ENCODE peak calls at places on chromosome 7, in ten cellular contexts. D is fibroblast of lung, A is ovary, Y is uterus, J is A549, Z is heart right ventricle, B is heart left ventricle, R is IMR-90, U is mammary epithelial cell, K is GM12878. P is an unnamed sample.

GRCh38 chr7:149218469-149219420 is 20.7 kb upstream of the ZNF212 start:
- DNase-seq in D (no peak), A (no peak), Y (no peak), J (no peak), Z (no peak), B (no peak), R (no peak), U (no peak), K (no peak), P (no peak)

GRCh38 chr7:1972734-1973133 is 260.0 kb downstream of the MAD1L1 start:
- DNase-seq in D (no peak), A (no peak), Y (no peak), J (no peak), Z (no peak), B (no peak), R (no peak), U (no peak), K (no peak), P (no peak)

GRCh38 chr7:27112960-27113949 is 10.8 kb upstream of the HOXA2 start:
- DNase-seq in D (peak; percentile 96), A (no peak), Y (peak; percentile 78), J (peak; percentile 56), Z (no peak), B (no peak), R (peak; percentile 95), U (peak; percentile 85), K (no peak), P (peak; percentile 83)

GRCh38 chr7:149468208-149468607 is 7.3 kb upstream of the ZNF777 start:
- DNase-seq in D (no peak), A (no peak), Y (no peak), J (no peak), Z (no peak), B (no peak), R (no peak), U (peak; percentile 70), K (no peak), P (no peak)

GRCh38 chr7:145876376-145876775 is 240.2 kb upstream of the CNTNAP2 start:
- DNase-seq in D (no peak), A (no peak), Y (no peak), J (no peak), Z (no peak), B (no peak), R (no peak), U (no peak), K (no peak), P (no peak)

GRCh38 chr7:101728888-101729883 is 88.2 kb upstream of the CUX1 start:
- DNase-seq in D (peak; percentile 93), A (no peak), Y (no peak), J (no peak), Z (no peak), B (no peak), R (peak; percentile 97), U (no peak), K (no peak), P (peak; percentile 30)

GRCh38 chr7:148982596-148983219 is 45.6 kb downstream of the PDIA4 start:
- DNase-seq in D (peak; percentile 63), A (no peak), Y (no peak), J (no peak), Z (no peak), B (no peak), R (peak; percentile 53), U (peak; percentile 28), K (no peak), P (peak; percentile 41)

GRCh38 chr7:135620980-135621850 is 41.1 kb upstream of the STMP1 start:
- DNase-seq in D (peak; percentile 90), A (peak; percentile 28), Y (no peak), J (peak; percentile 40), Z (no peak), B (peak; percentile 21), R (peak; percentile 91), U (peak; percentile 73), K (no peak), P (no peak)

GRCh38 chr7:55571534-55572377 is 546 bp downstream of the VOPP1 start:
- DNase-seq in D (peak; percentile 32), A (peak; percentile 60), Y (peak; percentile 52), J (peak; percentile 71), Z (peak; percentile 65), B (peak; percentile 35), R (peak; percentile 22), U (peak; percentile 45), K (no peak), P (peak; percentile 71)

GRCh38 chr7:3493499-3493898 is 192.4 kb downstream of the SDK1 start:
- DNase-seq in D (peak; percentile 61), A (no peak), Y (no peak), J (no peak), Z (no peak), B (no peak), R (peak; percentile 67), U (peak; percentile 30), K (no peak), P (no peak)

GRCh38 chr7:101952355-101953247 is 135.2 kb downstream of the CUX1 start:
- DNase-seq in D (peak; percentile 91), A (no peak), Y (peak; percentile 63), J (peak; percentile 29), Z (no peak), B (no peak), R (peak; percentile 93), U (peak; percentile 24), K (no peak), P (no peak)

DNA sequence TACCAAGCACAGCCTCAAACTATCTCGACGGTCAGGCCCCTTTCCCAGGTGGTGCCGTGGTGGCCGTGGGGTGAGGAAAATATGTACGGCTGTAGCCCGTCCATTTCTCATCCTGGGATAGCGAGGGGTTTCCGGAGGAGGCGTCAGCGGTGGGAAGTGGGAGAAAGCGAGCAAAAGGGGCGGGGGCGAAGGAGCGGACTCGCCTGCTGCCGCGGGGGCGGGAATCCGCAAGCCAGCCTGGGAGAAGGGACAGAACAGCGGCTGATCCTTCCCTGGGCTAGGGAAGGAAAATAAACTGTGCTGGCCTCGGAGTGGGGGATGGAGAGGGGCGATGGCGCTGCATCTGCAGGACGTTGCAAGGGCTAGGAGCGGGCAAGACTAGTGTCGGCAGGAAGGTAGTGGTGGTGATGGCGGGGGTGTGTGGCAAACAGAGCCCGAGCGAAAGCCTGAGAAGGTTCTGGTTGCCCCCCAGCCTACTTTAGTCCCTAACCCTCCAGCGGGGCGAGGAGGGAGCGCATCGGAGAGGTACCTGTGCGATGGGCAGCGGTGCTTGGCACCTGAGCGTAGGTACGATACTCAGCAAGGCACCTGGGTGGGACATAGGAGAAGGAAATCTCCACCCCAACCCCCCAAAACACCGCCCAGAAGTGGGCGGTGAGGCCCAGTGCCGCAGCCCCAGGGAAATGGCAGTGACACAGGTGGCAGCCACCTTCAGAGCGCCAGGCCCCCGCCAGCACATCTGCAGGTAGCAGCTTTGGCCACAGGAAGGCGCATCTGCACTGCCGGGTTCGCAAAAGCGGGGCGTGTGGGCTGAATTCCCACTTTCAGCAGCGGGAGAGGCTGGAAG is 49.9 kb upstream of the STEAP1B start:
- DNase-seq in D (no peak), A (no peak), Y (no peak), J (no peak), Z (no peak), B (no peak), R (peak; percentile 7), U (peak; percentile 26), K (no peak), P (no peak)
- TF ChIP-seq CTCF in D (peak; percentile 67), A (no peak), Y (peak; percentile 77), J (peak; percentile 44), Z (peak; percentile 64), B (peak; percentile 60), R (peak; percentile 42), U (peak; percentile 75), K (peak; percentile 76), P (no peak)

GRCh38 chr7:142647749-142648148 is 101.5 kb upstream of the PRSS1 start:
- DNase-seq in D (no peak), A (no peak), Y (no peak), J (no peak), Z (no peak), B (no peak), R (no peak), U (no peak), K (no peak), P (no peak)

GRCh38 chr7:142645777-142646176 is 103.5 kb upstream of the PRSS1 start:
- DNase-seq in D (no peak), A (no peak), Y (no peak), J (no peak), Z (no peak), B (no peak), R (no peak), U (no peak), K (no peak), P (no peak)

GRCh38 chr7:142642316-142642715 is 107.0 kb upstream of the PRSS1 start:
- DNase-seq in D (no peak), A (no peak), Y (no peak), J (no peak), Z (no peak), B (no peak), R (no peak), U (no peak), K (no peak), P (no peak)

DNA sequence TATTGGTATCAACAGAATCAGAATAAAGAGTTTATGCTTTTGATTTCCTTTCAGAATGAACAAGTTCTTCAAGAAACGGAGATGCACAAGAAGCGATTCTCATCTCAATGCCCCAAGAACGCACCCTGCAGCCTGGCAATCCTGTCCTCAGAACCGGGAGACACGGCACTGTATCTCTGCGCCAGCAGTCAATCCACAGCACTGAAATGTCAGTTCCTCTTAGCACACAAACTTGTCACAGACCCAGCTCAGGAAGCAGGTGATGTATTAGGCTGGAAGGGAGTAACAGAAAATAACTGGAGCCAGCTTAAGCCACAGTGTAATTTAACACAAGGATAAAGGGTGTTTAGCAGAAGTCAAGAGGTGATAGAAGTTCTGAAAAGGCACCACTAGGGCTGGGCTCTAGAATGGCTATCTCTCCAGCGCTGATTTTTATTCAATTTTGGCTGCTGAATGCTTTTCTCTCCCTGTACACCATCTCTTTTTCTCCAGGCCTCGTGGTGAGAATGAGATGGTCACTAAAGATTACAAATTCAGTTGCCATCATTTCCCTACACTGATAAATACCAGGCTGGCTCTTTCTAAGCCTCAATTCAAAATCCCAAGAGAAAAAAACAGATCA is 102.9 kb upstream of the PRSS1 start:
- DNase-seq in D (no peak), A (no peak), Y (no peak), J (no peak), Z (no peak), B (no peak), R (no peak), U (no peak), K (no peak), P (peak; percentile 29)
- H3K4me3 ChIP-seq in D (no peak overlapping the region), A (no peak overlapping the region), Y (no peak overlapping the region), J (no peak overlapping the region), Z (no peak overlapping the region), B (no peak overlapping the region), R (no peak overlapping the region), U (no peak overlapping the region), K (no peak overlapping the region), P (peak overlapping the region; percentile 43)

GRCh38 chr7:90180649-90181048 is 26.4 kb downstream of the STEAP1 start:
- DNase-seq in D (no peak), A (no peak), Y (no peak), J (no peak), Z (no peak), B (no peak), R (no peak), U (no peak), K (no peak), P (no peak)
- H3K27ac ChIP-seq in D (no peak overlapping the region), A (no peak overlapping the region), Y (no peak overlapping the region), J (peak overlapping the region; percentile 79), Z (no peak overlapping the region), B (no peak overlapping the region), R (no peak overlapping the region), U (peak overlapping the region; percentile 93), K (no peak overlapping the region), P (no peak overlapping the region)

DNA sequence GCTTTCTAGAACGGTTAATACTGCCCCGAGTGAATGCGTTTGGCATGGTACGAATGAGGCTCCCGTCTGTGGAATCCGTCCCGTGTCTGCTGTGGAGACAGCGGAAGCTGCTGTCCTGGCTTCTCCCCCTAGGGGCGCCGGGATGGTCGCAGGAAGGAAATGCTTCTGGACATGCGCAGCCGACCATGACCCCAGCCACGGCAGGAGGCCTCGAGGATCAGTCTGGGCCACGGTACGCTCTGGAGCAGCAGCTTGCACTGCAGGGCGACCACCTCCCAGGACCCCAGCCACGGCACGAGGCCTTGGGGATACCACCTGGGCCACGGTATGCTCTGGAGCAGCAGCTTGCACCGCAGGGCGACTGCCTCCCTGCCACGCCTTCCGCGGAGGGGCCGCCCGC is 107.9 kb downstream of the CYTH3 start:
- DNase-seq in D (no peak), A (no peak), Y (no peak), J (peak; percentile 53), Z (peak; percentile 61), B (peak; percentile 60), R (no peak), U (no peak), K (no peak), P (no peak)
- TF ChIP-seq CTCF in D (peak; percentile 34), A (no peak), Y (no peak), J (no peak), Z (peak; percentile 19), B (no peak), R (peak; percentile 7), U (no peak), K (no peak), P (no peak)